ENCODE peak calls at places on chromosome 3, in six cellular contexts. A, L, V, S, B and D are unnamed samples.

GRCh38 chr3:50587806-50588758 is 18.8 kb downstream of the HEMK1 start:
- DNase-seq in A (no peak), L (no peak), V (no peak), S (peak; percentile 96), B (no peak), D (no peak)

GRCh38 chr3:119294889-119295769 is 946 bp downstream of the ARHGAP31 start:
- DNase-seq in A (no peak), L (peak; percentile 50), V (peak; percentile 49), S (peak; percentile 81), B (no peak), D (peak; percentile 26)

GRCh38 chr3:64185436-64185835 is 39.8 kb downstream of the PRICKLE2 start:
- DNase-seq in A (no peak), L (no peak), V (no peak), S (no peak), B (no peak), D (no peak)

GRCh38 chr3:134597390-134597975 is 53.3 kb downstream of the KY start:
- DNase-seq in A (no peak), L (peak; percentile 53), V (no peak), S (no peak), B (no peak), D (no peak)

GRCh38 chr3:107643038-107643883 is 120.5 kb downstream of the BBX start:
- DNase-seq in A (no peak), L (no peak), V (no peak), S (peak; percentile 20), B (no peak), D (no peak)

GRCh38 chr3:9059489-9060400 is 96.5 kb upstream of the RAD18 start:
- DNase-seq in A (no peak), L (no peak), V (no peak), S (no peak), B (no peak), D (no peak)

GRCh38 chr3:59472541-59472940 is 422.7 kb upstream of the CFAP20DC start:
- DNase-seq in A (no peak), L (no peak), V (no peak), S (no peak), B (no peak), D (no peak)

GRCh38 chr3:38840987-38841386 is 25.0 kb upstream of the SCN10A start:
- DNase-seq in A (no peak), L (no peak), V (no peak), S (no peak), B (no peak), D (no peak)

GRCh38 chr3:105686324-105686897 is 182.4 kb downstream of the CBLB start:
- DNase-seq in A (peak; percentile 19), L (no peak), V (no peak), S (no peak), B (no peak), D (peak; percentile 12)

GRCh38 chr3:39440316-39440715 is 27.2 kb upstream of the MOBP start:
- DNase-seq in A (no peak), L (no peak), V (no peak), S (no peak), B (no peak), D (no peak)

GRCh38 chr3:172040078-172040975 is 949 bp downstream of the FNDC3B start:
- DNase-seq in A (peak; percentile 78), L (peak; percentile 81), V (no peak), S (peak; percentile 33), B (no peak), D (peak; percentile 86)

GRCh38 chr3:78256123-78256522 is 1216.2 kb downstream of the ROBO2 start:
- DNase-seq in A (no peak), L (no peak), V (no peak), S (no peak), B (no peak), D (no peak)

GRCh38 chr3:159844801-159845261 is 143.8 kb upstream of the IL12A start:
- DNase-seq in A (no peak), L (peak; percentile 57), V (no peak), S (no peak), B (no peak), D (no peak)

GRCh38 chr3:89697321-89697916 is 590.0 kb downstream of the EPHA3 start:
- DNase-seq in A (no peak), L (no peak), V (no peak), S (no peak), B (no peak), D (no peak)

GRCh38 chr3:52721002-52721741 is 15.3 kb downstream of the SPCS1 start:
- DNase-seq in A (no peak), L (no peak), V (no peak), S (peak; percentile 25), B (no peak), D (no peak)

GRCh38 chr3:41267975-41268640 is 68.8 kb downstream of the CTNNB1 start:
- DNase-seq in A (peak; percentile 93), L (no peak), V (no peak), S (no peak), B (no peak), D (peak; percentile 84)

GRCh38 chr3:58586776-58587192 is 9.6 kb upstream of the FAM107A start:
- DNase-seq in A (no peak), L (peak; percentile 61), V (no peak), S (no peak), B (no peak), D (no peak)

GRCh38 chr3:98371186-98371585 is 17.5 kb downstream of the OR5K4 start:
- DNase-seq in A (no peak), L (no peak), V (no peak), S (no peak), B (no peak), D (no peak)

GRCh38 chr3:4417449-4417848 is 49.6 kb downstream of the SUMF1 start:
- DNase-seq in A (peak; percentile 24), L (no peak), V (no peak), S (no peak), B (no peak), D (no peak)

GRCh38 chr3:80367149-80367548 is 599.4 kb upstream of the ROBO1 start:
- DNase-seq in A (no peak), L (no peak), V (no peak), S (no peak), B (no peak), D (no peak)

GRCh38 chr3:6168242-6168641 is 692.7 kb upstream of the GRM7 start:
- DNase-seq in A (no peak), L (no peak), V (no peak), S (no peak), B (no peak), D (no peak)

GRCh38 chr3:31813686-31814085 is 167.4 kb downstream of the OSBPL10 start:
- DNase-seq in A (no peak), L (no peak), V (no peak), S (no peak), B (no peak), D (no peak)

GRCh38 chr3:173217127-173217526 is 76.1 kb upstream of the SPATA16 start:
- DNase-seq in A (no peak), L (no peak), V (no peak), S (no peak), B (no peak), D (no peak)

GRCh38 chr3:37862712-37863551 is 1.3 kb downstream of the CTDSPL start:
- DNase-seq in A (peak; percentile 45), L (peak; percentile 34), V (no peak), S (no peak), B (no peak), D (peak; percentile 42)

GRCh38 chr3:33054100-33055097 is 42.5 kb downstream of the GLB1 start:
- DNase-seq in A (no peak), L (no peak), V (no peak), S (no peak), B (no peak), D (no peak)

GRCh38 chr3:30516238-30516637 is 90.2 kb upstream of the TGFBR2 start:
- DNase-seq in A (no peak), L (no peak), V (no peak), S (no peak), B (no peak), D (no peak)

GRCh38 chr3:8996681-8997121 is 33.4 kb upstream of the RAD18 start:
- DNase-seq in A (peak; percentile 48), L (peak; percentile 57), V (no peak), S (no peak), B (no peak), D (no peak)

GRCh38 chr3:195758721-195759353 is 38.1 kb downstream of the MUC20 start:
- DNase-seq in A (no peak), L (no peak), V (no peak), S (no peak), B (no peak), D (no peak)

GRCh38 chr3:15050405-15051092 is 14.6 kb downstream of the MRPS25 start:
- DNase-seq in A (no peak), L (no peak), V (no peak), S (no peak), B (no peak), D (no peak)

GRCh38 chr3:155908086-155908485 is 37.6 kb downstream of the GMPS start:
- DNase-seq in A (no peak), L (no peak), V (no peak), S (peak; percentile 7), B (no peak), D (no peak)

GRCh38 chr3:42552830-42553229 is 28.9 kb downstream of the SEC22C start:
- DNase-seq in A (no peak), L (no peak), V (no peak), S (no peak), B (no peak), D (no peak)

GRCh38 chr3:175695251-175695650 is 836.1 kb downstream of the NAALADL2 start:
- DNase-seq in A (no peak), L (no peak), V (no peak), S (no peak), B (no peak), D (no peak)

GRCh38 chr3:138767498-138768104 is 67.1 kb downstream of the PIK3CB start:
- DNase-seq in A (no peak), L (no peak), V (no peak), S (no peak), B (no peak), D (no peak)

GRCh38 chr3:122754867-122755835 is 38.5 kb downstream of the HSPBAP1 start:
- DNase-seq in A (peak; percentile 39), L (peak; percentile 69), V (no peak), S (peak; percentile 11), B (no peak), D (peak; percentile 27)